ENCODE peak calls at places on chromosomes 6 and 20, in nine cellular contexts. G is PC-3, Q is B cell, I is GM10248, K is nephron progenitor cell, X is HCT116, H is DND-41, A is cardiac muscle cell, C is fibroblast of lung. P is an unnamed sample.

GRCh38 chr6:105259912-105260889 is 80.4 kb upstream of the POPDC3 start:
- DNase-seq in G (no peak), Q (no peak), I (no peak), K (no peak), X (no peak), H (no peak), A (no peak), C (no peak), P (no peak)

GRCh38 chr6:51513891-51514290 is 573.5 kb downstream of the PKHD1 start:
- DNase-seq in G (no peak), Q (no peak), I (no peak), K (peak; percentile 19), X (no peak), H (no peak), A (no peak), C (no peak), P (no peak)

GRCh38 chr6:11650711-11651110 is 113.2 kb downstream of the TMEM170B start:
- DNase-seq in G (peak; percentile 26), Q (no peak), I (peak; percentile 3), K (no peak), X (no peak), H (no peak), A (no peak), C (no peak), P (no peak)

GRCh38 chr6:148435386-148435785 is 92.7 kb downstream of the SASH1 start:
- DNase-seq in G (no peak), Q (no peak), I (no peak), K (no peak), X (no peak), H (no peak), A (no peak), C (peak; percentile 73), P (no peak)

GRCh38 chr6:134169881-134170486 is 117.6 kb upstream of the SLC2A12 start:
- DNase-seq in G (no peak), Q (no peak), I (no peak), K (no peak), X (no peak), H (no peak), A (no peak), C (peak; percentile 15), P (no peak)

GRCh38 chr6:12748815-12749521 is 32.4 kb downstream of the PHACTR1 start:
- DNase-seq in G (no peak), Q (no peak), I (no peak), K (peak; percentile 35), X (no peak), H (no peak), A (no peak), C (no peak), P (no peak)

GRCh38 chr6:12545837-12546658 is 170.5 kb upstream of the PHACTR1 start:
- DNase-seq in G (peak; percentile 93), Q (no peak), I (no peak), K (no peak), X (peak; percentile 6), H (no peak), A (no peak), C (no peak), P (no peak)

GRCh38 chr6:101761124-101761601 is 367.7 kb downstream of the GRIK2 start:
- DNase-seq in G (peak; percentile 45), Q (no peak), I (no peak), K (no peak), X (no peak), H (no peak), A (peak; percentile 34), C (peak; percentile 84), P (no peak)

GRCh38 chr20:34791289-34792020 is 34.0 kb downstream of the NCOA6 start:
- DNase-seq in G (peak; percentile 50), Q (no peak), I (no peak), K (no peak), X (no peak), H (no peak), A (no peak), C (peak; percentile 93), P (no peak)

GRCh38 chr6:63458480-63459115 is 113.7 kb upstream of the LOC128125822 start:
- DNase-seq in G (no peak), Q (no peak), I (peak; percentile 18), K (no peak), X (no peak), H (no peak), A (no peak), C (no peak), P (no peak)

GRCh38 chr6:2429460-2429859 is 184.1 kb upstream of the GMDS start:
- DNase-seq in G (no peak), Q (no peak), I (no peak), K (no peak), X (no peak), H (no peak), A (no peak), C (peak; percentile 11), P (no peak)

GRCh38 chr6:105035299-105035698 is 78.4 kb downstream of the LIN28B start:
- DNase-seq in G (no peak), Q (no peak), I (no peak), K (no peak), X (no peak), H (no peak), A (no peak), C (no peak), P (no peak)

GRCh38 chr6:113903666-113904330 is 46.7 kb downstream of the MARCKS start:
- DNase-seq in G (no peak), Q (no peak), I (no peak), K (peak; percentile 19), X (no peak), H (no peak), A (no peak), C (peak; percentile 42), P (no peak)

GRCh38 chr6:113901482-113901881 is 44.3 kb downstream of the MARCKS start:
- DNase-seq in G (no peak), Q (no peak), I (no peak), K (no peak), X (no peak), H (no peak), A (no peak), C (peak; percentile 12), P (no peak)

GRCh38 chr6:113909224-113909856 is 52.2 kb downstream of the MARCKS start:
- DNase-seq in G (peak; percentile 75), Q (no peak), I (peak; percentile 60), K (peak; percentile 34), X (peak; percentile 36), H (no peak), A (peak; percentile 82), C (peak; percentile 76), P (no peak)

GRCh38 chr6:113908801-113909200 is 51.7 kb downstream of the MARCKS start:
- DNase-seq in G (no peak), Q (no peak), I (no peak), K (no peak), X (no peak), H (no peak), A (no peak), C (no peak), P (no peak)

GRCh38 chr6:113907107-113907506 is 50.0 kb downstream of the MARCKS start:
- DNase-seq in G (no peak), Q (no peak), I (no peak), K (no peak), X (no peak), H (no peak), A (no peak), C (no peak), P (no peak)
- TF ChIP-seq CTCF in G (peak; percentile 23), Q (no peak), I (no peak), K (no peak), X (no peak), H (no peak), A (peak; percentile 32), C (no peak), P (no peak)

GRCh38 chr6:41652876-41653641 is 14.8 kb downstream of the MDFI start:
- DNase-seq in G (peak; percentile 53), Q (no peak), I (no peak), K (no peak), X (no peak), H (no peak), A (no peak), C (no peak), P (no peak)
- TF ChIP-seq CTCF in G (no peak), Q (no peak), I (no peak), K (no peak), X (no peak), H (no peak), A (no peak), C (no peak), P (no peak)

GRCh38 chr20:12570371-12570770 is 438.4 kb upstream of the SPTLC3 start:
- DNase-seq in G (peak; percentile 67), Q (no peak), I (no peak), K (peak; percentile 34), X (no peak), H (peak; percentile 24), A (peak; percentile 66), C (no peak), P (no peak)
- TF ChIP-seq CTCF in G (peak; percentile 81), Q (no peak), I (no peak), K (peak; percentile 48), X (peak; percentile 36), H (peak; percentile 51), A (peak; percentile 37), C (no peak), P (no peak)

GRCh38 chr20:4047614-4048013 is 32.3 kb upstream of the RNF24 start:
- DNase-seq in G (no peak), Q (no peak), I (no peak), K (no peak), X (no peak), H (no peak), A (no peak), C (no peak), P (no peak)

GRCh38 chr20:4046926-4047325 is 31.6 kb upstream of the RNF24 start:
- DNase-seq in G (no peak), Q (no peak), I (no peak), K (no peak), X (no peak), H (no peak), A (no peak), C (no peak), P (no peak)

GRCh38 chr20:4045741-4046140 is 30.4 kb upstream of the RNF24 start:
- DNase-seq in G (peak; percentile 80), Q (no peak), I (no peak), K (no peak), X (no peak), H (no peak), A (no peak), C (no peak), P (no peak)

GRCh38 chr20:4045082-4045481 is 29.7 kb upstream of the RNF24 start:
- DNase-seq in G (no peak), Q (no peak), I (no peak), K (no peak), X (no peak), H (no peak), A (no peak), C (no peak), P (no peak)

GRCh38 chr20:4046311-4046924 is 31.1 kb upstream of the RNF24 start:
- DNase-seq in G (no peak), Q (no peak), I (no peak), K (no peak), X (no peak), H (no peak), A (no peak), C (no peak), P (no peak)
- TF ChIP-seq CTCF in G (no peak), Q (no peak), I (no peak), K (no peak), X (no peak), H (peak; percentile 20), A (no peak), C (no peak), P (no peak)